ENCODE peak calls at places on chromosomes 13 and 19, in nine cellular contexts. One of them, this sample, is unnamed.

GRCh38 chr19:48815870-48816501 is 5.2 kb upstream of the BCAT2 start:
- DNase-seq in HFFc6: no peak
- DNase-seq in activated T-cell treated with anti-CD3 and anti-CD28 coated beads for 48 hours: no peak
- DNase-seq in H9: no peak
- DNase-seq in H54: no peak
- DNase-seq in endothelial cell: no peak
- DNase-seq in amygdala: no peak
- DNase-seq in naive B cell: no peak
- DNase-seq in HT1080: peak; percentile 40
- DNase-seq in this sample: no peak

GRCh38 chr19:5046339-5047039 is 77.6 kb downstream of the KDM4B start:
- DNase-seq in HFFc6: peak; percentile 45
- DNase-seq in activated T-cell treated with anti-CD3 and anti-CD28 coated beads for 48 hours: no peak
- DNase-seq in H9: no peak
- DNase-seq in H54: peak; percentile 93
- DNase-seq in endothelial cell: no peak
- DNase-seq in amygdala: no peak
- DNase-seq in naive B cell: no peak
- DNase-seq in HT1080: no peak
- DNase-seq in this sample: no peak

GRCh38 chr19:56314584-56315075 is at the start of gene ZSCAN5A:
- DNase-seq in HFFc6: peak; percentile 92
- DNase-seq in activated T-cell treated with anti-CD3 and anti-CD28 coated beads for 48 hours: peak; percentile 93
- DNase-seq in H9: peak; percentile 96
- DNase-seq in H54: peak; percentile 97
- DNase-seq in endothelial cell: peak; percentile 96
- DNase-seq in amygdala: peak; percentile 95
- DNase-seq in naive B cell: peak; percentile 98
- DNase-seq in HT1080: peak; percentile 94
- DNase-seq in this sample: peak; percentile 99

GRCh38 chr13:113859311-113860050 is 4.4 kb downstream of the GAS6 start:
- DNase-seq in HFFc6: no peak
- DNase-seq in activated T-cell treated with anti-CD3 and anti-CD28 coated beads for 48 hours: no peak
- DNase-seq in H9: peak; percentile 19
- DNase-seq in H54: no peak
- DNase-seq in endothelial cell: no peak
- DNase-seq in amygdala: no peak
- DNase-seq in naive B cell: no peak
- DNase-seq in HT1080: no peak
- DNase-seq in this sample: peak; percentile 62

GRCh38 chr19:35395762-35396199 is 24.9 kb downstream of the GPR42 start:
- DNase-seq in HFFc6: no peak
- DNase-seq in activated T-cell treated with anti-CD3 and anti-CD28 coated beads for 48 hours: no peak
- DNase-seq in H9: peak; percentile 45
- DNase-seq in H54: no peak
- DNase-seq in endothelial cell: no peak
- DNase-seq in amygdala: no peak
- DNase-seq in naive B cell: no peak
- DNase-seq in HT1080: no peak
- DNase-seq in this sample: peak; percentile 61

GRCh38 chr13:45325806-45326205 is 15.2 kb downstream of the TPT1 start:
- DNase-seq in HFFc6: peak; percentile 84
- DNase-seq in activated T-cell treated with anti-CD3 and anti-CD28 coated beads for 48 hours: no peak
- DNase-seq in H9: no peak
- DNase-seq in H54: peak; percentile 42
- DNase-seq in endothelial cell: no peak
- DNase-seq in amygdala: no peak
- DNase-seq in naive B cell: no peak
- DNase-seq in HT1080: peak; percentile 95
- DNase-seq in this sample: no peak

GRCh38 chr19:13817615-13818371 is 22.6 kb downstream of the ZSWIM4 start:
- DNase-seq in HFFc6: no peak
- DNase-seq in activated T-cell treated with anti-CD3 and anti-CD28 coated beads for 48 hours: no peak
- DNase-seq in H9: peak; percentile 100
- DNase-seq in H54: no peak
- DNase-seq in endothelial cell: peak; percentile 43
- DNase-seq in amygdala: no peak
- DNase-seq in naive B cell: no peak
- DNase-seq in HT1080: no peak
- DNase-seq in this sample: no peak

GRCh38 chr13:39777527-39778061 is 122.1 kb downstream of the COG6 start:
- DNase-seq in HFFc6: peak; percentile 97
- DNase-seq in activated T-cell treated with anti-CD3 and anti-CD28 coated beads for 48 hours: peak; percentile 41
- DNase-seq in H9: no peak
- DNase-seq in H54: peak; percentile 7
- DNase-seq in endothelial cell: no peak
- DNase-seq in amygdala: no peak
- DNase-seq in naive B cell: no peak
- DNase-seq in HT1080: peak; percentile 91
- DNase-seq in this sample: no peak

GRCh38 chr13:98451676-98452105 is 125.2 kb downstream of the STK24 start:
- DNase-seq in HFFc6: no peak
- DNase-seq in activated T-cell treated with anti-CD3 and anti-CD28 coated beads for 48 hours: no peak
- DNase-seq in H9: no peak
- DNase-seq in H54: no peak
- DNase-seq in endothelial cell: no peak
- DNase-seq in amygdala: peak; percentile 54
- DNase-seq in naive B cell: no peak
- DNase-seq in HT1080: no peak
- DNase-seq in this sample: no peak

GRCh38 chr13:51822106-51822840 is 18.3 kb upstream of the DHRS12 start:
- DNase-seq in HFFc6: no peak
- DNase-seq in activated T-cell treated with anti-CD3 and anti-CD28 coated beads for 48 hours: no peak
- DNase-seq in H9: no peak
- DNase-seq in H54: no peak
- DNase-seq in endothelial cell: no peak
- DNase-seq in amygdala: no peak
- DNase-seq in naive B cell: no peak
- DNase-seq in HT1080: no peak
- DNase-seq in this sample: no peak

GRCh38 chr13:32415019-32415418 is 12.9 kb downstream of the N4BP2L1 start:
- DNase-seq in HFFc6: no peak
- DNase-seq in activated T-cell treated with anti-CD3 and anti-CD28 coated beads for 48 hours: no peak
- DNase-seq in H9: peak; percentile 65
- DNase-seq in H54: no peak
- DNase-seq in endothelial cell: peak; percentile 37
- DNase-seq in amygdala: no peak
- DNase-seq in naive B cell: no peak
- DNase-seq in HT1080: no peak
- DNase-seq in this sample: no peak

GRCh38 chr13:54124700-54125099 is 1096.1 kb downstream of the OLFM4 start:
- DNase-seq in HFFc6: no peak
- DNase-seq in activated T-cell treated with anti-CD3 and anti-CD28 coated beads for 48 hours: no peak
- DNase-seq in H9: no peak
- DNase-seq in H54: no peak
- DNase-seq in endothelial cell: no peak
- DNase-seq in amygdala: no peak
- DNase-seq in naive B cell: no peak
- DNase-seq in HT1080: peak; percentile 57
- DNase-seq in this sample: no peak

GRCh38 chr13:80530902-80531301 is 190.0 kb upstream of the SPRY2 start:
- DNase-seq in HFFc6: no peak
- DNase-seq in activated T-cell treated with anti-CD3 and anti-CD28 coated beads for 48 hours: no peak
- DNase-seq in H9: no peak
- DNase-seq in H54: no peak
- DNase-seq in endothelial cell: no peak
- DNase-seq in amygdala: no peak
- DNase-seq in naive B cell: no peak
- DNase-seq in HT1080: no peak
- DNase-seq in this sample: no peak

GRCh38 chr19:55069137-55069858 is 6.3 kb upstream of the RDH13 start:
- DNase-seq in HFFc6: no peak
- DNase-seq in activated T-cell treated with anti-CD3 and anti-CD28 coated beads for 48 hours: no peak
- DNase-seq in H9: peak; percentile 86
- DNase-seq in H54: peak; percentile 92
- DNase-seq in endothelial cell: no peak
- DNase-seq in amygdala: no peak
- DNase-seq in naive B cell: no peak
- DNase-seq in HT1080: peak; percentile 58
- DNase-seq in this sample: no peak